ENCODE peak calls at places on chromosomes 5 and 9, in four cellular contexts. W, P, Z and D are unnamed samples.

GRCh38 chr5:143066556-143067281 is 296.5 kb downstream of the ARHGAP26 start:
- DNase-seq in W (peak; percentile 59), P (no peak), Z (no peak), D (no peak)

GRCh38 chr5:158451203-158451982 is 592.4 kb upstream of the CLINT1 start:
- DNase-seq in W (peak; percentile 87), P (peak; percentile 83), Z (no peak), D (no peak)

GRCh38 chr5:35478856-35479682 is 138.6 kb upstream of the SPEF2 start:
- DNase-seq in W (no peak), P (no peak), Z (peak; percentile 17), D (no peak)

GRCh38 chr5:150578781-150579461 is 61.5 kb upstream of the SYNPO start:
- DNase-seq in W (no peak), P (no peak), Z (no peak), D (no peak)

GRCh38 chr5:116571568-116572321 is 2.9 kb downstream of the SEMA6A start:
- DNase-seq in W (no peak), P (no peak), Z (no peak), D (no peak)

GRCh38 chr9:110192531-110193326 is 15.2 kb downstream of the C9orf152 start:
- DNase-seq in W (peak; percentile 84), P (no peak), Z (no peak), D (no peak)

GRCh38 chr9:124695280-124695890 is 75.7 kb downstream of the NR6A1 start:
- DNase-seq in W (no peak), P (no peak), Z (no peak), D (no peak)

GRCh38 chr9:20552874-20553624 is 69.2 kb downstream of the MLLT3 start:
- DNase-seq in W (no peak), P (no peak), Z (no peak), D (no peak)

GRCh38 chr9:33222031-33222430 is 17.9 kb upstream of the SPINK4 start:
- DNase-seq in W (no peak), P (no peak), Z (no peak), D (no peak)

GRCh38 chr9:35864695-35865255 is 5.4 kb downstream of the OR13J1 start:
- DNase-seq in W (no peak), P (no peak), Z (no peak), D (no peak)

GRCh38 chr5:172896465-172896864 is 62.4 kb downstream of the ERGIC1 start:
- DNase-seq in W (no peak), P (no peak), Z (no peak), D (no peak)

GRCh38 chr5:78361226-78361993 is 993 bp downstream of the SCAMP1 start:
- DNase-seq in W (no peak), P (peak; percentile 70), Z (peak; percentile 13), D (no peak)

GRCh38 chr5:172599204-172599567 is 41.9 kb upstream of the NEURL1B start:
- DNase-seq in W (no peak), P (no peak), Z (no peak), D (no peak)

GRCh38 chr9:121298689-121299112 is 30.7 kb downstream of the GSN start:
- DNase-seq in W (no peak), P (no peak), Z (no peak), D (no peak)

GRCh38 chr9:113220467-113221002 is 542 bp downstream of the FKBP15 start:
- DNase-seq in W (no peak), P (no peak), Z (no peak), D (no peak)

GRCh38 chr5:134018154-134018985 is 13.6 kb upstream of the VDAC1 start:
- DNase-seq in W (no peak), P (peak; percentile 21), Z (no peak), D (no peak)

GRCh38 chr5:33828611-33829286 is 63.0 kb downstream of the ADAMTS12 start:
- DNase-seq in W (no peak), P (no peak), Z (no peak), D (no peak)

GRCh38 chr9:10706788-10707187 is 94.0 kb upstream of the PTPRD start:
- DNase-seq in W (no peak), P (no peak), Z (no peak), D (no peak)

GRCh38 chr9:96554801-96555566 is 64.7 kb downstream of the CDC14B start:
- DNase-seq in W (no peak), P (no peak), Z (no peak), D (no peak)